ENCODE peak calls at places on chromosomes 16 and 17, in ten cellular contexts. One of them, this sample, is unnamed.

GRCh38 chr17:75490173-75490743 is 25.1 kb downstream of the CASKIN2 start:
- DNase-seq in GDM1: no peak
- DNase-seq in stimulated activated CD4-positive, alpha-beta T cell treated with anti-CD3 and anti-CD28 coated beads, Interleukin-15, amount 100 ng/mL, for 48 hours: no peak
- DNase-seq in prostate gland: no peak
- DNase-seq in stimulated activated CD8-positive, alpha-beta memory T cell treated with anti-CD3 and anti-CD28 coated beads, Interleukin-7, amount 100 ng/mL, for 48 hours: no peak
- DNase-seq in A549: no peak
- DNase-seq in tibial nerve: no peak
- DNase-seq in frontal cortex: no peak
- DNase-seq in substantia nigra: no peak
- DNase-seq in mesendoderm: no peak
- DNase-seq in this sample: no peak

GRCh38 chr17:43175213-43176118 is 4.5 kb downstream of the NBR1 start:
- DNase-seq in GDM1: no peak
- DNase-seq in stimulated activated CD4-positive, alpha-beta T cell treated with anti-CD3 and anti-CD28 coated beads, Interleukin-15, amount 100 ng/mL, for 48 hours: no peak
- DNase-seq in prostate gland: no peak
- DNase-seq in stimulated activated CD8-positive, alpha-beta memory T cell treated with anti-CD3 and anti-CD28 coated beads, Interleukin-7, amount 100 ng/mL, for 48 hours: no peak
- DNase-seq in A549: no peak
- DNase-seq in tibial nerve: no peak
- DNase-seq in frontal cortex: no peak
- DNase-seq in substantia nigra: no peak
- DNase-seq in mesendoderm: peak
- DNase-seq in this sample: no peak

GRCh38 chr16:57627184-57627871 is 1.1 kb upstream of the ADGRG1 start:
- DNase-seq in GDM1: no peak
- DNase-seq in stimulated activated CD4-positive, alpha-beta T cell treated with anti-CD3 and anti-CD28 coated beads, Interleukin-15, amount 100 ng/mL, for 48 hours: no peak
- DNase-seq in prostate gland: no peak
- DNase-seq in stimulated activated CD8-positive, alpha-beta memory T cell treated with anti-CD3 and anti-CD28 coated beads, Interleukin-7, amount 100 ng/mL, for 48 hours: no peak
- DNase-seq in A549: peak
- DNase-seq in tibial nerve: no peak
- DNase-seq in frontal cortex: no peak
- DNase-seq in substantia nigra: no peak
- DNase-seq in mesendoderm: peak
- DNase-seq in this sample: no peak

GRCh38 chr16:31108794-31109558 is 790 bp downstream of the BCKDK start:
- DNase-seq in GDM1: no peak
- DNase-seq in stimulated activated CD4-positive, alpha-beta T cell treated with anti-CD3 and anti-CD28 coated beads, Interleukin-15, amount 100 ng/mL, for 48 hours: no peak
- DNase-seq in prostate gland: no peak
- DNase-seq in stimulated activated CD8-positive, alpha-beta memory T cell treated with anti-CD3 and anti-CD28 coated beads, Interleukin-7, amount 100 ng/mL, for 48 hours: no peak
- DNase-seq in A549: no peak
- DNase-seq in tibial nerve: no peak
- DNase-seq in frontal cortex: no peak
- DNase-seq in substantia nigra: no peak
- DNase-seq in mesendoderm: no peak
- DNase-seq in this sample: no peak

GRCh38 chr17:82685291-82685690 is 13.2 kb downstream of the RAB40B start:
- DNase-seq in GDM1: no peak
- DNase-seq in stimulated activated CD4-positive, alpha-beta T cell treated with anti-CD3 and anti-CD28 coated beads, Interleukin-15, amount 100 ng/mL, for 48 hours: no peak
- DNase-seq in prostate gland: no peak
- DNase-seq in stimulated activated CD8-positive, alpha-beta memory T cell treated with anti-CD3 and anti-CD28 coated beads, Interleukin-7, amount 100 ng/mL, for 48 hours: no peak
- DNase-seq in A549: no peak
- DNase-seq in tibial nerve: no peak
- DNase-seq in frontal cortex: no peak
- DNase-seq in substantia nigra: no peak
- DNase-seq in mesendoderm: no peak
- DNase-seq in this sample: no peak

GRCh38 chr16:86809458-86809955 is 231.2 kb downstream of the FOXL1 start:
- DNase-seq in GDM1: no peak
- DNase-seq in stimulated activated CD4-positive, alpha-beta T cell treated with anti-CD3 and anti-CD28 coated beads, Interleukin-15, amount 100 ng/mL, for 48 hours: no peak
- DNase-seq in prostate gland: no peak
- DNase-seq in stimulated activated CD8-positive, alpha-beta memory T cell treated with anti-CD3 and anti-CD28 coated beads, Interleukin-7, amount 100 ng/mL, for 48 hours: no peak
- DNase-seq in A549: peak
- DNase-seq in tibial nerve: no peak
- DNase-seq in frontal cortex: no peak
- DNase-seq in substantia nigra: no peak
- DNase-seq in mesendoderm: peak
- DNase-seq in this sample: no peak

GRCh38 chr17:16922386-16923096 is 49.4 kb downstream of the TNFRSF13B start:
- DNase-seq in GDM1: no peak
- DNase-seq in stimulated activated CD4-positive, alpha-beta T cell treated with anti-CD3 and anti-CD28 coated beads, Interleukin-15, amount 100 ng/mL, for 48 hours: no peak
- DNase-seq in prostate gland: no peak
- DNase-seq in stimulated activated CD8-positive, alpha-beta memory T cell treated with anti-CD3 and anti-CD28 coated beads, Interleukin-7, amount 100 ng/mL, for 48 hours: no peak
- DNase-seq in A549: peak
- DNase-seq in tibial nerve: no peak
- DNase-seq in frontal cortex: no peak
- DNase-seq in substantia nigra: no peak
- DNase-seq in mesendoderm: peak
- DNase-seq in this sample: no peak

GRCh38 chr16:879986-880385 is 79.5 kb upstream of the GNG13 start:
- DNase-seq in GDM1: no peak
- DNase-seq in stimulated activated CD4-positive, alpha-beta T cell treated with anti-CD3 and anti-CD28 coated beads, Interleukin-15, amount 100 ng/mL, for 48 hours: no peak
- DNase-seq in prostate gland: no peak
- DNase-seq in stimulated activated CD8-positive, alpha-beta memory T cell treated with anti-CD3 and anti-CD28 coated beads, Interleukin-7, amount 100 ng/mL, for 48 hours: no peak
- DNase-seq in A549: no peak
- DNase-seq in tibial nerve: no peak
- DNase-seq in frontal cortex: no peak
- DNase-seq in substantia nigra: no peak
- DNase-seq in mesendoderm: no peak
- DNase-seq in this sample: peak

GRCh38 chr17:20983359-20983637 is 59.5 kb downstream of the USP22 start:
- DNase-seq in GDM1: no peak
- DNase-seq in stimulated activated CD4-positive, alpha-beta T cell treated with anti-CD3 and anti-CD28 coated beads, Interleukin-15, amount 100 ng/mL, for 48 hours: no peak
- DNase-seq in prostate gland: no peak
- DNase-seq in stimulated activated CD8-positive, alpha-beta memory T cell treated with anti-CD3 and anti-CD28 coated beads, Interleukin-7, amount 100 ng/mL, for 48 hours: no peak
- DNase-seq in A549: no peak
- DNase-seq in tibial nerve: no peak
- DNase-seq in frontal cortex: no peak
- DNase-seq in substantia nigra: no peak
- DNase-seq in mesendoderm: no peak
- DNase-seq in this sample: no peak

GRCh38 chr16:58638148-58639036 is 8.8 kb upstream of the CNOT1 start:
- DNase-seq in GDM1: no peak
- DNase-seq in stimulated activated CD4-positive, alpha-beta T cell treated with anti-CD3 and anti-CD28 coated beads, Interleukin-15, amount 100 ng/mL, for 48 hours: no peak
- DNase-seq in prostate gland: no peak
- DNase-seq in stimulated activated CD8-positive, alpha-beta memory T cell treated with anti-CD3 and anti-CD28 coated beads, Interleukin-7, amount 100 ng/mL, for 48 hours: no peak
- DNase-seq in A549: peak
- DNase-seq in tibial nerve: peak
- DNase-seq in frontal cortex: no peak
- DNase-seq in substantia nigra: no peak
- DNase-seq in mesendoderm: peak
- DNase-seq in this sample: no peak

GRCh38 chr17:42387663-42388380 is 420 bp downstream of the STAT3 start:
- DNase-seq in GDM1: no peak
- DNase-seq in stimulated activated CD4-positive, alpha-beta T cell treated with anti-CD3 and anti-CD28 coated beads, Interleukin-15, amount 100 ng/mL, for 48 hours: peak
- DNase-seq in prostate gland: peak
- DNase-seq in stimulated activated CD8-positive, alpha-beta memory T cell treated with anti-CD3 and anti-CD28 coated beads, Interleukin-7, amount 100 ng/mL, for 48 hours: no peak
- DNase-seq in A549: no peak
- DNase-seq in tibial nerve: no peak
- DNase-seq in frontal cortex: no peak
- DNase-seq in substantia nigra: no peak
- DNase-seq in mesendoderm: peak
- DNase-seq in this sample: peak

GRCh38 chr17:58136669-58137279 is 11.4 kb upstream of the OR4D1 start:
- DNase-seq in GDM1: no peak
- DNase-seq in stimulated activated CD4-positive, alpha-beta T cell treated with anti-CD3 and anti-CD28 coated beads, Interleukin-15, amount 100 ng/mL, for 48 hours: no peak
- DNase-seq in prostate gland: no peak
- DNase-seq in stimulated activated CD8-positive, alpha-beta memory T cell treated with anti-CD3 and anti-CD28 coated beads, Interleukin-7, amount 100 ng/mL, for 48 hours: no peak
- DNase-seq in A549: peak
- DNase-seq in tibial nerve: no peak
- DNase-seq in frontal cortex: no peak
- DNase-seq in substantia nigra: no peak
- DNase-seq in mesendoderm: peak
- DNase-seq in this sample: no peak

GRCh38 chr17:62895650-62896301 is 70.3 kb upstream of the TANC2 start:
- DNase-seq in GDM1: no peak
- DNase-seq in stimulated activated CD4-positive, alpha-beta T cell treated with anti-CD3 and anti-CD28 coated beads, Interleukin-15, amount 100 ng/mL, for 48 hours: no peak
- DNase-seq in prostate gland: no peak
- DNase-seq in stimulated activated CD8-positive, alpha-beta memory T cell treated with anti-CD3 and anti-CD28 coated beads, Interleukin-7, amount 100 ng/mL, for 48 hours: no peak
- DNase-seq in A549: no peak
- DNase-seq in tibial nerve: peak
- DNase-seq in frontal cortex: no peak
- DNase-seq in substantia nigra: peak
- DNase-seq in mesendoderm: peak
- DNase-seq in this sample: no peak

GRCh38 chr17:53092072-53092471 is 730.7 kb upstream of the KIF2B start:
- DNase-seq in GDM1: no peak
- DNase-seq in stimulated activated CD4-positive, alpha-beta T cell treated with anti-CD3 and anti-CD28 coated beads, Interleukin-15, amount 100 ng/mL, for 48 hours: no peak
- DNase-seq in prostate gland: no peak
- DNase-seq in stimulated activated CD8-positive, alpha-beta memory T cell treated with anti-CD3 and anti-CD28 coated beads, Interleukin-7, amount 100 ng/mL, for 48 hours: no peak
- DNase-seq in A549: no peak
- DNase-seq in tibial nerve: no peak
- DNase-seq in frontal cortex: no peak
- DNase-seq in substantia nigra: no peak
- DNase-seq in mesendoderm: no peak
- DNase-seq in this sample: no peak

GRCh38 chr16:4487955-4488481 is 11.8 kb downstream of the HMOX2 start:
- DNase-seq in GDM1: no peak
- DNase-seq in stimulated activated CD4-positive, alpha-beta T cell treated with anti-CD3 and anti-CD28 coated beads, Interleukin-15, amount 100 ng/mL, for 48 hours: no peak
- DNase-seq in prostate gland: peak
- DNase-seq in stimulated activated CD8-positive, alpha-beta memory T cell treated with anti-CD3 and anti-CD28 coated beads, Interleukin-7, amount 100 ng/mL, for 48 hours: no peak
- DNase-seq in A549: no peak
- DNase-seq in tibial nerve: no peak
- DNase-seq in frontal cortex: no peak
- DNase-seq in substantia nigra: no peak
- DNase-seq in mesendoderm: no peak
- DNase-seq in this sample: no peak

GRCh38 chr17:43020789-43021738 is 1.1 kb downstream of the VAT1 start:
- DNase-seq in GDM1: no peak
- DNase-seq in stimulated activated CD4-positive, alpha-beta T cell treated with anti-CD3 and anti-CD28 coated beads, Interleukin-15, amount 100 ng/mL, for 48 hours: no peak
- DNase-seq in prostate gland: peak
- DNase-seq in stimulated activated CD8-positive, alpha-beta memory T cell treated with anti-CD3 and anti-CD28 coated beads, Interleukin-7, amount 100 ng/mL, for 48 hours: no peak
- DNase-seq in A549: peak
- DNase-seq in tibial nerve: peak
- DNase-seq in frontal cortex: peak
- DNase-seq in substantia nigra: peak
- DNase-seq in mesendoderm: peak
- DNase-seq in this sample: peak

GRCh38 chr17:82882715-82883446 is 43.1 kb upstream of the ZNF750 start:
- DNase-seq in GDM1: no peak
- DNase-seq in stimulated activated CD4-positive, alpha-beta T cell treated with anti-CD3 and anti-CD28 coated beads, Interleukin-15, amount 100 ng/mL, for 48 hours: peak
- DNase-seq in prostate gland: peak
- DNase-seq in stimulated activated CD8-positive, alpha-beta memory T cell treated with anti-CD3 and anti-CD28 coated beads, Interleukin-7, amount 100 ng/mL, for 48 hours: peak
- DNase-seq in A549: no peak
- DNase-seq in tibial nerve: no peak
- DNase-seq in frontal cortex: no peak
- DNase-seq in substantia nigra: no peak
- DNase-seq in mesendoderm: no peak
- DNase-seq in this sample: peak

GRCh38 chr17:60102632-60103047 is 23.9 kb upstream of the HEATR6 start:
- DNase-seq in GDM1: peak
- DNase-seq in stimulated activated CD4-positive, alpha-beta T cell treated with anti-CD3 and anti-CD28 coated beads, Interleukin-15, amount 100 ng/mL, for 48 hours: no peak
- DNase-seq in prostate gland: peak
- DNase-seq in stimulated activated CD8-positive, alpha-beta memory T cell treated with anti-CD3 and anti-CD28 coated beads, Interleukin-7, amount 100 ng/mL, for 48 hours: peak
- DNase-seq in A549: peak
- DNase-seq in tibial nerve: no peak
- DNase-seq in frontal cortex: no peak
- DNase-seq in substantia nigra: no peak
- DNase-seq in mesendoderm: no peak
- DNase-seq in this sample: peak

GRCh38 chr16:10206215-10206614 is 24.0 kb upstream of the GRIN2A start:
- DNase-seq in GDM1: no peak
- DNase-seq in stimulated activated CD4-positive, alpha-beta T cell treated with anti-CD3 and anti-CD28 coated beads, Interleukin-15, amount 100 ng/mL, for 48 hours: no peak
- DNase-seq in prostate gland: no peak
- DNase-seq in stimulated activated CD8-positive, alpha-beta memory T cell treated with anti-CD3 and anti-CD28 coated beads, Interleukin-7, amount 100 ng/mL, for 48 hours: no peak
- DNase-seq in A549: no peak
- DNase-seq in tibial nerve: no peak
- DNase-seq in frontal cortex: no peak
- DNase-seq in substantia nigra: no peak
- DNase-seq in mesendoderm: no peak
- DNase-seq in this sample: no peak

GRCh38 chr17:29576214-29577008 is 7.9 kb downstream of the TP53I13 start:
- DNase-seq in GDM1: no peak
- DNase-seq in stimulated activated CD4-positive, alpha-beta T cell treated with anti-CD3 and anti-CD28 coated beads, Interleukin-15, amount 100 ng/mL, for 48 hours: no peak
- DNase-seq in prostate gland: no peak
- DNase-seq in stimulated activated CD8-positive, alpha-beta memory T cell treated with anti-CD3 and anti-CD28 coated beads, Interleukin-7, amount 100 ng/mL, for 48 hours: no peak
- DNase-seq in A549: no peak
- DNase-seq in tibial nerve: no peak
- DNase-seq in frontal cortex: no peak
- DNase-seq in substantia nigra: no peak
- DNase-seq in mesendoderm: no peak
- DNase-seq in this sample: peak

GRCh38 chr17:62974788-62975586 is 9.0 kb downstream of the TANC2 start:
- DNase-seq in GDM1: no peak
- DNase-seq in stimulated activated CD4-positive, alpha-beta T cell treated with anti-CD3 and anti-CD28 coated beads, Interleukin-15, amount 100 ng/mL, for 48 hours: no peak
- DNase-seq in prostate gland: no peak
- DNase-seq in stimulated activated CD8-positive, alpha-beta memory T cell treated with anti-CD3 and anti-CD28 coated beads, Interleukin-7, amount 100 ng/mL, for 48 hours: no peak
- DNase-seq in A549: no peak
- DNase-seq in tibial nerve: no peak
- DNase-seq in frontal cortex: no peak
- DNase-seq in substantia nigra: no peak
- DNase-seq in mesendoderm: no peak
- DNase-seq in this sample: no peak

GRCh38 chr17:50572541-50572940 is 12.0 kb downstream of the CACNA1G start:
- DNase-seq in GDM1: no peak
- DNase-seq in stimulated activated CD4-positive, alpha-beta T cell treated with anti-CD3 and anti-CD28 coated beads, Interleukin-15, amount 100 ng/mL, for 48 hours: no peak
- DNase-seq in prostate gland: no peak
- DNase-seq in stimulated activated CD8-positive, alpha-beta memory T cell treated with anti-CD3 and anti-CD28 coated beads, Interleukin-7, amount 100 ng/mL, for 48 hours: no peak
- DNase-seq in A549: no peak
- DNase-seq in tibial nerve: no peak
- DNase-seq in frontal cortex: no peak
- DNase-seq in substantia nigra: no peak
- DNase-seq in mesendoderm: no peak
- DNase-seq in this sample: no peak

GRCh38 chr16:4260360-4260759 is 12.5 kb downstream of the TFAP4 start:
- DNase-seq in GDM1: no peak
- DNase-seq in stimulated activated CD4-positive, alpha-beta T cell treated with anti-CD3 and anti-CD28 coated beads, Interleukin-15, amount 100 ng/mL, for 48 hours: no peak
- DNase-seq in prostate gland: peak
- DNase-seq in stimulated activated CD8-positive, alpha-beta memory T cell treated with anti-CD3 and anti-CD28 coated beads, Interleukin-7, amount 100 ng/mL, for 48 hours: no peak
- DNase-seq in A549: no peak
- DNase-seq in tibial nerve: no peak
- DNase-seq in frontal cortex: no peak
- DNase-seq in substantia nigra: no peak
- DNase-seq in mesendoderm: no peak
- DNase-seq in this sample: no peak

GRCh38 chr17:64155751-64156544 is 26.0 kb upstream of the ERN1 start:
- DNase-seq in GDM1: no peak
- DNase-seq in stimulated activated CD4-positive, alpha-beta T cell treated with anti-CD3 and anti-CD28 coated beads, Interleukin-15, amount 100 ng/mL, for 48 hours: no peak
- DNase-seq in prostate gland: peak
- DNase-seq in stimulated activated CD8-positive, alpha-beta memory T cell treated with anti-CD3 and anti-CD28 coated beads, Interleukin-7, amount 100 ng/mL, for 48 hours: no peak
- DNase-seq in A549: no peak
- DNase-seq in tibial nerve: peak
- DNase-seq in frontal cortex: peak
- DNase-seq in substantia nigra: peak
- DNase-seq in mesendoderm: no peak
- DNase-seq in this sample: peak

GRCh38 chr16:77206533-77206932 is 7.3 kb downstream of the SYCE1L start:
- DNase-seq in GDM1: no peak
- DNase-seq in stimulated activated CD4-positive, alpha-beta T cell treated with anti-CD3 and anti-CD28 coated beads, Interleukin-15, amount 100 ng/mL, for 48 hours: no peak
- DNase-seq in prostate gland: no peak
- DNase-seq in stimulated activated CD8-positive, alpha-beta memory T cell treated with anti-CD3 and anti-CD28 coated beads, Interleukin-7, amount 100 ng/mL, for 48 hours: no peak
- DNase-seq in A549: no peak
- DNase-seq in tibial nerve: no peak
- DNase-seq in frontal cortex: no peak
- DNase-seq in substantia nigra: no peak
- DNase-seq in mesendoderm: no peak
- DNase-seq in this sample: no peak

GRCh38 chr16:68985268-68985667 is 120.2 kb upstream of the HAS3 start:
- DNase-seq in GDM1: no peak
- DNase-seq in stimulated activated CD4-positive, alpha-beta T cell treated with anti-CD3 and anti-CD28 coated beads, Interleukin-15, amount 100 ng/mL, for 48 hours: no peak
- DNase-seq in prostate gland: no peak
- DNase-seq in stimulated activated CD8-positive, alpha-beta memory T cell treated with anti-CD3 and anti-CD28 coated beads, Interleukin-7, amount 100 ng/mL, for 48 hours: no peak
- DNase-seq in A549: no peak
- DNase-seq in tibial nerve: no peak
- DNase-seq in frontal cortex: no peak
- DNase-seq in substantia nigra: no peak
- DNase-seq in mesendoderm: no peak
- DNase-seq in this sample: no peak

GRCh38 chr16:8826278-8826879 is 28.7 kb downstream of the PMM2 start:
- DNase-seq in GDM1: no peak
- DNase-seq in stimulated activated CD4-positive, alpha-beta T cell treated with anti-CD3 and anti-CD28 coated beads, Interleukin-15, amount 100 ng/mL, for 48 hours: no peak
- DNase-seq in prostate gland: no peak
- DNase-seq in stimulated activated CD8-positive, alpha-beta memory T cell treated with anti-CD3 and anti-CD28 coated beads, Interleukin-7, amount 100 ng/mL, for 48 hours: no peak
- DNase-seq in A549: no peak
- DNase-seq in tibial nerve: no peak
- DNase-seq in frontal cortex: no peak
- DNase-seq in substantia nigra: no peak
- DNase-seq in mesendoderm: no peak
- DNase-seq in this sample: no peak

GRCh38 chr16:21277927-21278706 is at the start of gene CRYM:
- DNase-seq in GDM1: no peak
- DNase-seq in stimulated activated CD4-positive, alpha-beta T cell treated with anti-CD3 and anti-CD28 coated beads, Interleukin-15, amount 100 ng/mL, for 48 hours: peak
- DNase-seq in prostate gland: peak
- DNase-seq in stimulated activated CD8-positive, alpha-beta memory T cell treated with anti-CD3 and anti-CD28 coated beads, Interleukin-7, amount 100 ng/mL, for 48 hours: peak
- DNase-seq in A549: peak
- DNase-seq in tibial nerve: no peak
- DNase-seq in frontal cortex: no peak
- DNase-seq in substantia nigra: no peak
- DNase-seq in mesendoderm: peak
- DNase-seq in this sample: peak